ENCODE peak calls at places on chromosomes 11 and 22, in four cellular contexts. One of them, this sample, is unnamed.

GRCh38 chr11:86222081-86222480 is 22.5 kb upstream of the EED start:
- DNase-seq in T-helper 9 cell: no peak
- DNase-seq in GF-D8: no peak
- DNase-seq in NCI-H1105 treated with DMSO at 0.1 percent for 48 hours: no peak
- DNase-seq in this sample: no peak

GRCh38 chr11:6326980-6327379 is 6.7 kb upstream of the CAVIN3 start:
- DNase-seq in GF-D8: no peak
- DNase-seq in T-helper 9 cell: no peak
- DNase-seq in NCI-H1105 treated with DMSO at 0.1 percent for 48 hours: no peak
- DNase-seq in this sample: no peak

GRCh38 chr11:12525466-12526055 is 148.2 kb downstream of the PARVA start:
- DNase-seq in GF-D8: no peak
- DNase-seq in T-helper 9 cell: no peak
- DNase-seq in NCI-H1105 treated with DMSO at 0.1 percent for 48 hours: no peak
- DNase-seq in this sample: no peak

GRCh38 chr11:46455816-46456215 is 64.2 kb upstream of the CHRM4 start:
- DNase-seq in GF-D8: no peak
- DNase-seq in NCI-H1105 treated with DMSO at 0.1 percent for 48 hours: peak
- DNase-seq in T-helper 9 cell: no peak
- DNase-seq in this sample: no peak

GRCh38 chr11:35971841-35972422 is 28.1 kb downstream of the LDLRAD3 start:
- DNase-seq in GF-D8: no peak
- DNase-seq in T-helper 9 cell: no peak
- DNase-seq in NCI-H1105 treated with DMSO at 0.1 percent for 48 hours: no peak
- DNase-seq in this sample: no peak

GRCh38 chr11:45513806-45514340 is 151.5 kb downstream of the CHST1 start:
- DNase-seq in T-helper 9 cell: no peak
- DNase-seq in GF-D8: no peak
- DNase-seq in NCI-H1105 treated with DMSO at 0.1 percent for 48 hours: no peak
- DNase-seq in this sample: no peak

GRCh38 chr11:64545605-64546004 is 45.4 kb upstream of the SLC22A12 start:
- DNase-seq in NCI-H1105 treated with DMSO at 0.1 percent for 48 hours: no peak
- DNase-seq in GF-D8: no peak
- DNase-seq in T-helper 9 cell: no peak
- DNase-seq in this sample: no peak

GRCh38 chr11:72828081-72828567 is 13.9 kb downstream of the ATG16L2 start:
- DNase-seq in GF-D8: no peak
- DNase-seq in NCI-H1105 treated with DMSO at 0.1 percent for 48 hours: no peak
- DNase-seq in T-helper 9 cell: no peak
- DNase-seq in this sample: no peak

GRCh38 chr11:130062030-130062429 is 7.7 kb upstream of the APLP2 start:
- DNase-seq in NCI-H1105 treated with DMSO at 0.1 percent for 48 hours: no peak
- DNase-seq in GF-D8: no peak
- DNase-seq in T-helper 9 cell: no peak
- DNase-seq in this sample: no peak

GRCh38 chr11:2443881-2444300 is 423 bp downstream of the TRPM5 start:
- DNase-seq in NCI-H1105 treated with DMSO at 0.1 percent for 48 hours: no peak
- DNase-seq in T-helper 9 cell: no peak
- DNase-seq in GF-D8: no peak
- DNase-seq in this sample: no peak

GRCh38 chr22:22698263-22698750 is 53.9 kb downstream of the GGTLC2 start:
- DNase-seq in NCI-H1105 treated with DMSO at 0.1 percent for 48 hours: no peak
- DNase-seq in T-helper 9 cell: no peak
- DNase-seq in GF-D8: no peak
- DNase-seq in this sample: no peak

GRCh38 chr11:123434262-123434661 is 4.2 kb downstream of the GRAMD1B start:
- DNase-seq in NCI-H1105 treated with DMSO at 0.1 percent for 48 hours: no peak
- DNase-seq in T-helper 9 cell: no peak
- DNase-seq in GF-D8: no peak
- DNase-seq in this sample: peak

GRCh38 chr11:11532574-11532973 is 89.2 kb downstream of the GALNT18 start:
- DNase-seq in NCI-H1105 treated with DMSO at 0.1 percent for 48 hours: peak
- DNase-seq in T-helper 9 cell: no peak
- DNase-seq in GF-D8: no peak
- DNase-seq in this sample: no peak

GRCh38 chr11:85867751-85868150 is 12.6 kb downstream of the CCDC83 start:
- DNase-seq in T-helper 9 cell: no peak
- DNase-seq in GF-D8: no peak
- DNase-seq in NCI-H1105 treated with DMSO at 0.1 percent for 48 hours: no peak
- DNase-seq in this sample: no peak

GRCh38 chr22:43279867-43280519 is 63.2 kb downstream of the SCUBE1 start:
- DNase-seq in GF-D8: no peak
- DNase-seq in T-helper 9 cell: no peak
- DNase-seq in NCI-H1105 treated with DMSO at 0.1 percent for 48 hours: no peak
- DNase-seq in this sample: no peak

GRCh38 chr11:44840526-44840925 is 110.2 kb downstream of the TP53I11 start:
- DNase-seq in NCI-H1105 treated with DMSO at 0.1 percent for 48 hours: no peak
- DNase-seq in GF-D8: no peak
- DNase-seq in T-helper 9 cell: no peak
- DNase-seq in this sample: no peak

GRCh38 chr11:123357990-123358827 is 71.9 kb upstream of the GRAMD1B start:
- DNase-seq in T-helper 9 cell: no peak
- DNase-seq in NCI-H1105 treated with DMSO at 0.1 percent for 48 hours: peak
- DNase-seq in GF-D8: no peak
- DNase-seq in this sample: peak

GRCh38 chr11:88475991-88476418 is 138.5 kb upstream of the CTSC start:
- DNase-seq in GF-D8: no peak
- DNase-seq in T-helper 9 cell: no peak
- DNase-seq in NCI-H1105 treated with DMSO at 0.1 percent for 48 hours: no peak
- DNase-seq in this sample: no peak

GRCh38 chr11:63816732-63817131 is 3.5 kb downstream of the SPINDOC start:
- DNase-seq in T-helper 9 cell: no peak
- DNase-seq in NCI-H1105 treated with DMSO at 0.1 percent for 48 hours: no peak
- DNase-seq in GF-D8: no peak
- DNase-seq in this sample: no peak

GRCh38 chr11:47149781-47150180 is 26.9 kb downstream of the ARFGAP2 start:
- DNase-seq in NCI-H1105 treated with DMSO at 0.1 percent for 48 hours: no peak
- DNase-seq in GF-D8: no peak
- DNase-seq in T-helper 9 cell: no peak
- DNase-seq in this sample: no peak

GRCh38 chr11:85939099-85940015 is 84.2 kb downstream of the CCDC83 start:
- DNase-seq in NCI-H1105 treated with DMSO at 0.1 percent for 48 hours: peak
- DNase-seq in T-helper 9 cell: no peak
- DNase-seq in GF-D8: no peak
- DNase-seq in this sample: no peak

GRCh38 chr11:125165664-125166346 is 1.3 kb downstream of the PKNOX2 start:
- DNase-seq in NCI-H1105 treated with DMSO at 0.1 percent for 48 hours: peak
- DNase-seq in T-helper 9 cell: no peak
- DNase-seq in GF-D8: no peak
- DNase-seq in this sample: no peak

GRCh38 chr11:65653229-65654225 is 9.2 kb downstream of the RELA start:
- DNase-seq in NCI-H1105 treated with DMSO at 0.1 percent for 48 hours: peak
- DNase-seq in GF-D8: no peak
- DNase-seq in T-helper 9 cell: no peak
- DNase-seq in this sample: no peak

GRCh38 chr11:7694953-7695271 is 11.4 kb downstream of the OVCH2 start:
- DNase-seq in GF-D8: no peak
- DNase-seq in NCI-H1105 treated with DMSO at 0.1 percent for 48 hours: no peak
- DNase-seq in T-helper 9 cell: no peak
- DNase-seq in this sample: no peak

GRCh38 chr11:82791779-82792178 is 58.1 kb upstream of the FAM181B start:
- DNase-seq in GF-D8: no peak
- DNase-seq in NCI-H1105 treated with DMSO at 0.1 percent for 48 hours: no peak
- DNase-seq in T-helper 9 cell: no peak
- DNase-seq in this sample: peak

GRCh38 chr11:62669420-62670161 is 1.9 kb upstream of the UQCC3 start:
- DNase-seq in NCI-H1105 treated with DMSO at 0.1 percent for 48 hours: no peak
- DNase-seq in T-helper 9 cell: no peak
- DNase-seq in GF-D8: no peak
- DNase-seq in this sample: no peak

GRCh38 chr22:27461470-27461869 is 340.1 kb downstream of the MN1 start:
- DNase-seq in T-helper 9 cell: no peak
- DNase-seq in NCI-H1105 treated with DMSO at 0.1 percent for 48 hours: no peak
- DNase-seq in GF-D8: no peak
- DNase-seq in this sample: no peak

GRCh38 chr11:69361466-69361865 is 67.5 kb downstream of the MYEOV start:
- DNase-seq in GF-D8: no peak
- DNase-seq in NCI-H1105 treated with DMSO at 0.1 percent for 48 hours: no peak
- DNase-seq in T-helper 9 cell: no peak
- DNase-seq in this sample: no peak

GRCh38 chr11:102012946-102013345 is 34.3 kb upstream of the CFAP300 start:
- DNase-seq in GF-D8: no peak
- DNase-seq in T-helper 9 cell: no peak
- DNase-seq in NCI-H1105 treated with DMSO at 0.1 percent for 48 hours: no peak
- DNase-seq in this sample: no peak

GRCh38 chr11:64048042-64048854 is 12.5 kb downstream of the FLRT1 start:
- DNase-seq in T-helper 9 cell: no peak
- DNase-seq in GF-D8: peak
- DNase-seq in NCI-H1105 treated with DMSO at 0.1 percent for 48 hours: no peak
- DNase-seq in this sample: no peak

GRCh38 chr11:126310229-126310991 is 6.5 kb downstream of the DCPS start:
- DNase-seq in GF-D8: peak
- DNase-seq in NCI-H1105 treated with DMSO at 0.1 percent for 48 hours: peak
- DNase-seq in T-helper 9 cell: peak
- DNase-seq in this sample: peak

GRCh38 chr11:102608699-102609098 is 16.4 kb downstream of the MMP20 start:
- DNase-seq in NCI-H1105 treated with DMSO at 0.1 percent for 48 hours: no peak
- DNase-seq in GF-D8: no peak
- DNase-seq in T-helper 9 cell: no peak
- DNase-seq in this sample: no peak

GRCh38 chr11:65493367-65494176 is 5.3 kb upstream of the MALAT1 start:
- DNase-seq in T-helper 9 cell: no peak
- DNase-seq in NCI-H1105 treated with DMSO at 0.1 percent for 48 hours: no peak
- DNase-seq in GF-D8: no peak
- DNase-seq in this sample: no peak

GRCh38 chr22:47112994-47113879 is 350.8 kb downstream of the TBC1D22A start:
- DNase-seq in T-helper 9 cell: no peak
- DNase-seq in NCI-H1105 treated with DMSO at 0.1 percent for 48 hours: no peak
- DNase-seq in GF-D8: no peak
- DNase-seq in this sample: no peak